ENCODE peak calls at places on chromosomes 5 and 9, in four cellular contexts. P, X, B and A are unnamed samples.

GRCh38 chr9:70156729-70157128 is 102.0 kb upstream of the SMC5 start:
- DNase-seq in B (no peak), P (no peak), X (no peak), A (no peak)

GRCh38 chr5:140114341-140115185 is 654 bp downstream of the PURA start:
- DNase-seq in B (no peak), X (peak), P (no peak), A (peak)

GRCh38 chr9:109862452-109862851 is 82.5 kb downstream of the PALM2AKAP2 start:
- DNase-seq in P (no peak), X (no peak), B (no peak), A (no peak)

GRCh38 chr9:83304686-83305085 is 233.5 kb downstream of the FRMD3 start:
- DNase-seq in X (peak), B (no peak), P (peak), A (no peak)

GRCh38 chr5:98796197-98796972 is 22.9 kb downstream of the RGMB start:
- DNase-seq in B (peak), X (peak), P (peak), A (peak)

GRCh38 chr5:6760636-6761035 is 47.4 kb downstream of the TENT4A start:
- DNase-seq in P (no peak), X (no peak), B (no peak), A (no peak)

GRCh38 chr5:176596689-176597416 is 13.1 kb downstream of the GPRIN1 start:
- DNase-seq in X (no peak), B (no peak), P (no peak), A (peak)

GRCh38 chr5:72280655-72281069 is 39.4 kb downstream of the MRPS27 start:
- DNase-seq in X (peak), B (no peak), P (peak), A (no peak)

GRCh38 chr5:179303801-179304200 is 41.5 kb downstream of the ADAMTS2 start:
- DNase-seq in P (no peak), B (no peak), X (no peak), A (no peak)

GRCh38 chr5:56900858-56901578 is 8.4 kb upstream of the SETD9 start:
- DNase-seq in B (no peak), P (no peak), X (peak), A (peak)